ENCODE peak calls at places on chromosomes 16 and 17, in four cellular contexts. B is HCT116, T is HepG2, E is SK-N-SH. U is an unnamed sample.

GRCh38 chr16:23859713-23860269 is 24.0 kb downstream of the PRKCB start:
- DNase-seq in B (no peak), T (no peak), E (no peak), U (no peak)

GRCh38 chr17:31550389-31551056 is 159.0 kb downstream of the RAB11FIP4 start:
- DNase-seq in B (no peak), T (no peak), E (no peak), U (no peak)

GRCh38 chr16:11871193-11871592 is 19.9 kb upstream of the RSL1D1 start:
- DNase-seq in B (no peak), T (peak; percentile 53), E (no peak), U (no peak)

GRCh38 chr17:28937044-28937729 is 14.1 kb downstream of the PHF12 start:
- DNase-seq in B (no peak), T (peak; percentile 85), E (no peak), U (no peak)

GRCh38 chr16:87956169-87956770 is 5.0 kb downstream of the BANP start:
- DNase-seq in B (no peak), T (no peak), E (no peak), U (peak; percentile 64)

GRCh38 chr16:64398795-64399194 is 723.1 kb downstream of the CDH11 start:
- DNase-seq in B (no peak), T (no peak), E (no peak), U (no peak)

GRCh38 chr16:4660454-4661007 is 32.8 kb upstream of the NUDT16L1 start:
- DNase-seq in B (no peak), T (peak; percentile 84), E (peak; percentile 50), U (peak; percentile 19)

GRCh38 chr17:32909787-32910369 is 18.1 kb upstream of the TMEM98 start:
- DNase-seq in B (peak; percentile 78), T (peak; percentile 71), E (peak; percentile 71), U (peak; percentile 74)

GRCh38 chr16:71230122-71230845 is at the start of gene HYDIN:
- DNase-seq in B (no peak), T (peak; percentile 15), E (peak; percentile 91), U (peak; percentile 67)

GRCh38 chr16:68348645-68349445 is 38.0 kb downstream of the PRMT7 start:
- DNase-seq in B (no peak), T (no peak), E (no peak), U (no peak)

GRCh38 chr16:72739577-72739976 is 308.4 kb downstream of the ZFHX3 start:
- DNase-seq in B (no peak), T (peak; percentile 8), E (no peak), U (no peak)

GRCh38 chr16:15654591-15654990 is 4.5 kb downstream of the NDE1 start:
- DNase-seq in B (no peak), T (no peak), E (no peak), U (no peak)

GRCh38 chr17:16649585-16649984 is 4.1 kb downstream of the ZNF624 start:
- DNase-seq in B (no peak), T (no peak), E (no peak), U (no peak)

GRCh38 chr17:7081341-7082062 is 1.5 kb upstream of the CLEC10A start:
- DNase-seq in B (no peak), T (no peak), E (no peak), U (no peak)

GRCh38 chr17:75004371-75004770 is 8.1 kb upstream of the MRPL58 start:
- DNase-seq in B (no peak), T (no peak), E (no peak), U (no peak)

GRCh38 chr16:4213721-4214120 is 28.2 kb downstream of the SRL start:
- DNase-seq in B (no peak), T (no peak), E (no peak), U (no peak)

GRCh38 chr16:85623250-85623649 is 10.1 kb downstream of the GSE1 start:
- DNase-seq in B (no peak), T (no peak), E (no peak), U (no peak)

GRCh38 chr16:89918453-89919347 is at the start of gene MC1R:
- DNase-seq in B (peak; percentile 26), T (peak; percentile 88), E (peak; percentile 72), U (peak; percentile 88)

GRCh38 chr17:71118039-71118438 is 948.7 kb downstream of the KCNJ2 start:
- DNase-seq in B (peak; percentile 29), T (no peak), E (peak; percentile 32), U (no peak)

GRCh38 chr16:66481081-66481942 is 54.2 kb downstream of the BEAN1 start:
- DNase-seq in B (no peak), T (no peak), E (no peak), U (no peak)

GRCh38 chr17:27471321-27472269 is 15.3 kb downstream of the KSR1 start:
- DNase-seq in B (peak; percentile 41), T (no peak), E (no peak), U (no peak)

GRCh38 chr17:30506423-30506822 is 29.2 kb downstream of the GOSR1 start:
- DNase-seq in B (no peak), T (no peak), E (no peak), U (no peak)

GRCh38 chr17:33233855-33234228 is 59.3 kb downstream of the ASIC2 start:
- DNase-seq in B (no peak), T (no peak), E (peak; percentile 59), U (no peak)

GRCh38 chr17:79976451-79976850 is 59.2 kb downstream of the TBC1D16 start:
- DNase-seq in B (no peak), T (no peak), E (no peak), U (no peak)

GRCh38 chr17:67716405-67716798 is 1.3 kb upstream of the NOL11 start:
- DNase-seq in B (no peak), T (no peak), E (no peak), U (no peak)

GRCh38 chr17:40539711-40540411 is 25.4 kb downstream of the CCR7 start:
- DNase-seq in B (no peak), T (no peak), E (no peak), U (no peak)

GRCh38 chr17:40541060-40541872 is 24.0 kb downstream of the CCR7 start:
- DNase-seq in B (no peak), T (peak; percentile 56), E (no peak), U (no peak)

GRCh38 chr17:40541873-40542561 is 23.3 kb downstream of the CCR7 start:
- DNase-seq in B (no peak), T (no peak), E (no peak), U (no peak)

GRCh38 chr17:40538936-40539705 is 26.2 kb downstream of the CCR7 start:
- DNase-seq in B (no peak), T (no peak), E (no peak), U (no peak)

DNA sequence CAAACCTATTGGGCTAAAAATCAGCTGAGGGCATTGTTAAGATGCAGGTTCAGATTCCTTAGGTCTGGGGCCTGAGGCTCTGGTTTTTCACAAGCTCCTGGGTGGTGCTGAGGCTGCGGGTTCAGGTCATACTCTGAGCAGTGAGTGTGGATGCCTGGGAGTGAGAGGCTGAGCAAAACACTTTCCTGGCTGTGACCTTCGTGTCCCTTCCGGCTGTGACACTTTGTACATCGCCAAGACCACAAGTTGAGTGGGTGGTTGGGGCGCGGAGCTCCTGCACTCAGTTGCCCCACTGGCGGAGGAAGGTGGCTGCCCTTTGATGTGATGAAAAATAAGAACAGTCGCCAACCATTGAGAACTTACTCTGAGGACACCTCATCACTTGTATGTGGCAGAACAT is 24.8 kb downstream of the CCR7 start:
- DNase-seq in B (no peak), T (no peak), E (no peak), U (no peak)
- TF ChIP-seq ELF1 in B (no peak), T (no peak), E (no peak), U (no peak)

GRCh38 chr17:82338858-82339633 is 5.5 kb upstream of the SECTM1 start:
- DNase-seq in B (peak; percentile 72), T (no peak), E (no peak), U (peak; percentile 89)
- TF ChIP-seq ELF1 in B (no peak), T (no peak), E (no peak), U (no peak)

GRCh38 chr17:43517615-43518386 is 28.3 kb downstream of the ETV4 start:
- DNase-seq in B (no peak), T (no peak), E (no peak), U (no peak)
- TF ChIP-seq ELF1 in B (no peak), T (no peak), E (no peak), U (no peak)

GRCh38 chr17:8944748-8945147 is 20.8 kb downstream of the PIK3R5 start:
- DNase-seq in B (no peak), T (no peak), E (no peak), U (no peak)
- TF ChIP-seq ELF1 in B (no peak), T (no peak), E (no peak), U (no peak)

DNA sequence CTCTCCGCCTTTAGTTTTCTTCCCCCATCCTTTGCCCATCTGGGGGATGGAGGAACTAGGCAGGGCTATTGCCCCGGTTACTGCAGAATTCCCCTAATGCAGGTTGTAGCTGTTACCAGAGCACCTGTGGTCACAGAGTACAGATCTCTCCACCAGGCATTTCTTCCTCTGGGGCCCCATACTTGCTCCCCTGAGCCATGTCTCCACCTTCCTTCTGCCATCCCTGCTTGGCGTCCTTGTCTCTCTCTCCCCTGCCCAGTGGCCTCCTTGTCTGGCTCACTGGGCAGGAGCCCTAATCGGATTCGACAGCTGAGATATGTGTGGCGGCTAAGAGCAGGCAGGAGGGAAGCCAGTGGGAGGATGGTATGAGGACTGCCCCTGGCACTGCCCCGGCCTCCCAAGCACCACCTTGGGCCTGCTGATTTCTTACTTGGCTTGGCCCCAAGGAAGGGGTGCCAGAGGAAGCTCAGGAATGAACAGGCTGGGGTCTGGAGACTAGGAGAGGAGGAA is 2.0 kb downstream of the RARA start:
- DNase-seq in B (no peak), T (no peak), E (peak; percentile 83), U (no peak)
- TF ChIP-seq ELF1 in B (no peak), T (no peak), E (peak; percentile 21), U (no peak)

GRCh38 chr17:3681057-3681456 is 12.4 kb downstream of the EMC6 start:
- DNase-seq in B (no peak), T (no peak), E (no peak), U (no peak)

GRCh38 chr17:3675886-3676285 is 7.3 kb downstream of the EMC6 start:
- DNase-seq in B (no peak), T (no peak), E (no peak), U (no peak)

GRCh38 chr17:3679186-3680126 is 10.8 kb downstream of the EMC6 start:
- DNase-seq in B (no peak), T (no peak), E (no peak), U (no peak)

GRCh38 chr17:3678821-3679175 is 10.2 kb downstream of the EMC6 start:
- DNase-seq in B (no peak), T (no peak), E (no peak), U (no peak)

GRCh38 chr17:3678095-3678820 is 9.6 kb downstream of the EMC6 start:
- DNase-seq in B (no peak), T (peak; percentile 49), E (no peak), U (no peak)
- TF ChIP-seq ELF1 in B (no peak), T (no peak), E (no peak), U (no peak)

GRCh38 chr17:1796800-1797199 is 32.9 kb downstream of the SMYD4 start:
- DNase-seq in B (no peak), T (no peak), E (no peak), U (no peak)
- TF ChIP-seq ELF1 in B (no peak), T (no peak), E (no peak), U (no peak)

DNA sequence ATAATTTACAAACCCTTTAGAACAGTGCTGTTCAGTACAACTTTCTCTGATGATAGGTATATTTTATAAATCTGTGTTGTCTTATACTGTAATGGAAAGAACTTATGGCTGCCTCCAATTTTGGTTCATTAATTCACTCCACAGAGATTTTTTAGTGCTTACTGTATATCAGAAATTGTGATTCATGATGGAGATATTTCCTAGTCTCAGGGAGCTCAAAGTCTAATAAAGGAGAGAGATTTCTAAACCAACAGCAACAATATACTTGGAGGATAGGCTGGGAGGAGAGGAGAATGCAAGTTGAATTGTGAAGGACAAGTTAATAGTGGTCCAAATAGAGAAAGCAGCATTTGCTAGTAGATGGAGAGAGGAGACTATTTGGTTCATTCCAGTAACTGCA is 63.5 kb downstream of the TANC2 start:
- DNase-seq in B (no peak), T (no peak), E (no peak), U (no peak)
- TF ChIP-seq ELF1 in B (no peak), T (no peak), E (no peak), U (no peak)

U was measured in K562.